ENCODE peak calls at places on chromosomes 5 and 9, in nine cellular contexts. One of them, this sample, is unnamed.
A peak's percentile ranks its signal among the peaks of the same experiment; 100 is the strongest.

GRCh38 chr5:178839319-178839704 is 20.4 kb upstream of the ZNF354B start:
- DNase-seq in right cardiac atrium: peak; percentile 74
- DNase-seq in MM.1S: no peak
- DNase-seq in CD4-positive, CD25-positive, alpha-beta regulatory T cell: peak; percentile 7
- DNase-seq in mucosa of descending colon: no peak
- DNase-seq in A549: no peak
- DNase-seq in aorta: peak; percentile 84
- DNase-seq in effector memory CD4-positive, alpha-beta T cell: peak; percentile 10
- DNase-seq in tibial artery: no peak
- DNase-seq in this sample: peak; percentile 58

GRCh38 chr5:7850241-7850532 is 746 bp downstream of the CFAP90 start:
- DNase-seq in right cardiac atrium: peak; percentile 58
- DNase-seq in MM.1S: no peak
- DNase-seq in CD4-positive, CD25-positive, alpha-beta regulatory T cell: no peak
- DNase-seq in mucosa of descending colon: no peak
- DNase-seq in A549: no peak
- DNase-seq in aorta: no peak
- DNase-seq in effector memory CD4-positive, alpha-beta T cell: no peak
- DNase-seq in tibial artery: no peak
- DNase-seq in this sample: no peak

GRCh38 chr5:171721469-171721868 is 64.1 kb upstream of the SMIM23 start:
- DNase-seq in right cardiac atrium: no peak
- DNase-seq in MM.1S: no peak
- DNase-seq in CD4-positive, CD25-positive, alpha-beta regulatory T cell: no peak
- DNase-seq in mucosa of descending colon: no peak
- DNase-seq in A549: no peak
- DNase-seq in aorta: no peak
- DNase-seq in effector memory CD4-positive, alpha-beta T cell: no peak
- DNase-seq in tibial artery: no peak
- DNase-seq in this sample: no peak

GRCh38 chr5:10556893-10557746 is 6.8 kb upstream of the ANKRD33B start:
- DNase-seq in right cardiac atrium: no peak
- DNase-seq in MM.1S: no peak
- DNase-seq in CD4-positive, CD25-positive, alpha-beta regulatory T cell: no peak
- DNase-seq in mucosa of descending colon: peak; percentile 14
- DNase-seq in A549: no peak
- DNase-seq in aorta: no peak
- DNase-seq in effector memory CD4-positive, alpha-beta T cell: no peak
- DNase-seq in tibial artery: no peak
- DNase-seq in this sample: no peak

GRCh38 chr5:73447234-73448071 is 1.1 kb downstream of the FOXD1 start:
- DNase-seq in right cardiac atrium: peak; percentile 66
- DNase-seq in MM.1S: peak; percentile 55
- DNase-seq in CD4-positive, CD25-positive, alpha-beta regulatory T cell: peak; percentile 24
- DNase-seq in mucosa of descending colon: peak; percentile 59
- DNase-seq in A549: no peak
- DNase-seq in aorta: peak; percentile 81
- DNase-seq in effector memory CD4-positive, alpha-beta T cell: no peak
- DNase-seq in tibial artery: no peak
- DNase-seq in this sample: no peak

GRCh38 chr9:98927724-98928123 is 16.0 kb upstream of the COL15A1 start:
- DNase-seq in right cardiac atrium: no peak
- DNase-seq in MM.1S: no peak
- DNase-seq in CD4-positive, CD25-positive, alpha-beta regulatory T cell: no peak
- DNase-seq in mucosa of descending colon: no peak
- DNase-seq in A549: no peak
- DNase-seq in aorta: no peak
- DNase-seq in effector memory CD4-positive, alpha-beta T cell: no peak
- DNase-seq in tibial artery: no peak
- DNase-seq in this sample: no peak

GRCh38 chr5:38607930-38608545 is 51.6 kb upstream of the LIFR start:
- DNase-seq in right cardiac atrium: no peak
- DNase-seq in MM.1S: no peak
- DNase-seq in CD4-positive, CD25-positive, alpha-beta regulatory T cell: no peak
- DNase-seq in mucosa of descending colon: no peak
- DNase-seq in A549: no peak
- DNase-seq in aorta: no peak
- DNase-seq in effector memory CD4-positive, alpha-beta T cell: no peak
- DNase-seq in tibial artery: no peak
- DNase-seq in this sample: no peak

GRCh38 chr9:14687042-14687719 is 6.1 kb downstream of the ZDHHC21 start:
- DNase-seq in right cardiac atrium: no peak
- DNase-seq in MM.1S: no peak
- DNase-seq in CD4-positive, CD25-positive, alpha-beta regulatory T cell: no peak
- DNase-seq in mucosa of descending colon: peak; percentile 27
- DNase-seq in A549: no peak
- DNase-seq in aorta: peak; percentile 39
- DNase-seq in effector memory CD4-positive, alpha-beta T cell: no peak
- DNase-seq in tibial artery: no peak
- DNase-seq in this sample: no peak

GRCh38 chr9:12775373-12775962 is 648 bp downstream of the LURAP1L start:
- DNase-seq in right cardiac atrium: peak; percentile 59
- DNase-seq in MM.1S: peak; percentile 22
- DNase-seq in CD4-positive, CD25-positive, alpha-beta regulatory T cell: no peak
- DNase-seq in mucosa of descending colon: no peak
- DNase-seq in A549: no peak
- DNase-seq in aorta: peak; percentile 75
- DNase-seq in effector memory CD4-positive, alpha-beta T cell: no peak
- DNase-seq in tibial artery: no peak
- DNase-seq in this sample: no peak

GRCh38 chr9:1025131-1025530 is 25.0 kb upstream of the DMRT2 start:
- DNase-seq in right cardiac atrium: no peak
- DNase-seq in MM.1S: no peak
- DNase-seq in CD4-positive, CD25-positive, alpha-beta regulatory T cell: no peak
- DNase-seq in mucosa of descending colon: no peak
- DNase-seq in A549: no peak
- DNase-seq in aorta: no peak
- DNase-seq in effector memory CD4-positive, alpha-beta T cell: no peak
- DNase-seq in tibial artery: no peak
- DNase-seq in this sample: no peak

GRCh38 chr9:124792976-124793594 is 16.2 kb downstream of the OLFML2A start:
- DNase-seq in right cardiac atrium: no peak
- DNase-seq in MM.1S: no peak
- DNase-seq in CD4-positive, CD25-positive, alpha-beta regulatory T cell: no peak
- DNase-seq in mucosa of descending colon: no peak
- DNase-seq in A549: no peak
- DNase-seq in aorta: no peak
- DNase-seq in effector memory CD4-positive, alpha-beta T cell: no peak
- DNase-seq in tibial artery: no peak
- DNase-seq in this sample: no peak

GRCh38 chr9:5485365-5486085 is 24.8 kb upstream of the PDCD1LG2 start:
- DNase-seq in right cardiac atrium: no peak
- DNase-seq in MM.1S: no peak
- DNase-seq in CD4-positive, CD25-positive, alpha-beta regulatory T cell: no peak
- DNase-seq in mucosa of descending colon: no peak
- DNase-seq in A549: no peak
- DNase-seq in aorta: no peak
- DNase-seq in effector memory CD4-positive, alpha-beta T cell: no peak
- DNase-seq in tibial artery: no peak
- DNase-seq in this sample: no peak

GRCh38 chr5:6637590-6637989 is 4.3 kb downstream of the SRD5A1 start:
- DNase-seq in right cardiac atrium: no peak
- DNase-seq in MM.1S: no peak
- DNase-seq in CD4-positive, CD25-positive, alpha-beta regulatory T cell: no peak
- DNase-seq in mucosa of descending colon: no peak
- DNase-seq in A549: no peak
- DNase-seq in aorta: no peak
- DNase-seq in effector memory CD4-positive, alpha-beta T cell: no peak
- DNase-seq in tibial artery: no peak
- DNase-seq in this sample: no peak

GRCh38 chr9:136255896-136256890 is 10.6 kb upstream of the QSOX2 start:
- DNase-seq in right cardiac atrium: peak; percentile 40
- DNase-seq in MM.1S: no peak
- DNase-seq in CD4-positive, CD25-positive, alpha-beta regulatory T cell: no peak
- DNase-seq in mucosa of descending colon: no peak
- DNase-seq in A549: peak; percentile 80
- DNase-seq in aorta: no peak
- DNase-seq in effector memory CD4-positive, alpha-beta T cell: no peak
- DNase-seq in tibial artery: no peak
- DNase-seq in this sample: no peak

GRCh38 chr9:111271481-111272080 is 58.4 kb downstream of the OR2K2 start:
- DNase-seq in right cardiac atrium: no peak
- DNase-seq in MM.1S: no peak
- DNase-seq in CD4-positive, CD25-positive, alpha-beta regulatory T cell: no peak
- DNase-seq in mucosa of descending colon: no peak
- DNase-seq in A549: no peak
- DNase-seq in aorta: no peak
- DNase-seq in effector memory CD4-positive, alpha-beta T cell: no peak
- DNase-seq in tibial artery: no peak
- DNase-seq in this sample: no peak

GRCh38 chr5:141605523-141606277 is 13.1 kb downstream of the DIAPH1 start:
- DNase-seq in right cardiac atrium: no peak
- DNase-seq in MM.1S: peak; percentile 95
- DNase-seq in CD4-positive, CD25-positive, alpha-beta regulatory T cell: peak; percentile 72
- DNase-seq in mucosa of descending colon: no peak
- DNase-seq in A549: no peak
- DNase-seq in aorta: no peak
- DNase-seq in effector memory CD4-positive, alpha-beta T cell: peak; percentile 68
- DNase-seq in tibial artery: no peak
- DNase-seq in this sample: peak; percentile 88

GRCh38 chr9:100370064-100370723 is 17.5 kb upstream of the TEX10 start:
- DNase-seq in right cardiac atrium: no peak
- DNase-seq in MM.1S: no peak
- DNase-seq in CD4-positive, CD25-positive, alpha-beta regulatory T cell: no peak
- DNase-seq in mucosa of descending colon: no peak
- DNase-seq in A549: no peak
- DNase-seq in aorta: no peak
- DNase-seq in effector memory CD4-positive, alpha-beta T cell: no peak
- DNase-seq in tibial artery: no peak
- DNase-seq in this sample: no peak
- H3K9me3 ChIP-seq in right cardiac atrium: no peaks in the 10 kb centered on the region
- H3K9me3 ChIP-seq in MM.1S: no peaks in the 10 kb centered on the region
- H3K9me3 ChIP-seq in CD4-positive, CD25-positive, alpha-beta regulatory T cell: no peaks in the 10 kb centered on the region
- H3K9me3 ChIP-seq in mucosa of descending colon: no peaks in the 10 kb centered on the region
- H3K9me3 ChIP-seq in A549: no peaks in the 10 kb centered on the region
- H3K9me3 ChIP-seq in aorta: no peaks in the 10 kb centered on the region
- H3K9me3 ChIP-seq in effector memory CD4-positive, alpha-beta T cell: no peaks in the 10 kb centered on the region
- H3K9me3 ChIP-seq in tibial artery: no peaks in the 10 kb centered on the region
- H3K9me3 ChIP-seq in this sample: no peaks in the 10 kb centered on the region

GRCh38 chr9:106878943-106879916 is 16.3 kb downstream of the ZNF462 start:
- DNase-seq in right cardiac atrium: peak; percentile 80
- DNase-seq in MM.1S: no peak
- DNase-seq in CD4-positive, CD25-positive, alpha-beta regulatory T cell: no peak
- DNase-seq in mucosa of descending colon: peak; percentile 59
- DNase-seq in A549: no peak
- DNase-seq in aorta: peak; percentile 78
- DNase-seq in effector memory CD4-positive, alpha-beta T cell: no peak
- DNase-seq in tibial artery: peak; percentile 74
- DNase-seq in this sample: no peak
- H3K4me1 ChIP-seq in right cardiac atrium: peaks cover 17% of the 10 kb centered on the region
- H3K4me1 ChIP-seq in MM.1S: no peaks in the 10 kb centered on the region
- H3K4me1 ChIP-seq in CD4-positive, CD25-positive, alpha-beta regulatory T cell: no peaks in the 10 kb centered on the region
- H3K4me1 ChIP-seq in mucosa of descending colon: peaks cover 15% of the 10 kb centered on the region
- H3K4me1 ChIP-seq in A549: peaks cover 41% of the 10 kb centered on the region
- H3K4me1 ChIP-seq in aorta: no peaks in the 10 kb centered on the region
- H3K4me1 ChIP-seq in effector memory CD4-positive, alpha-beta T cell: no peaks in the 10 kb centered on the region
- H3K4me1 ChIP-seq in tibial artery: no peaks in the 10 kb centered on the region
- H3K4me1 ChIP-seq in this sample: peaks cover 8% of the 10 kb centered on the region

GRCh38 chr5:149099920-149100319 is 37.1 kb upstream of the SH3TC2 start:
- DNase-seq in right cardiac atrium: no peak
- DNase-seq in MM.1S: peak; percentile 64
- DNase-seq in CD4-positive, CD25-positive, alpha-beta regulatory T cell: no peak
- DNase-seq in mucosa of descending colon: no peak
- DNase-seq in A549: no peak
- DNase-seq in aorta: no peak
- DNase-seq in effector memory CD4-positive, alpha-beta T cell: no peak
- DNase-seq in tibial artery: no peak
- DNase-seq in this sample: no peak

GRCh38 chr5:149094996-149095395 is 32.1 kb upstream of the SH3TC2 start:
- DNase-seq in right cardiac atrium: no peak
- DNase-seq in MM.1S: peak; percentile 28
- DNase-seq in CD4-positive, CD25-positive, alpha-beta regulatory T cell: no peak
- DNase-seq in mucosa of descending colon: no peak
- DNase-seq in A549: no peak
- DNase-seq in aorta: no peak
- DNase-seq in effector memory CD4-positive, alpha-beta T cell: no peak
- DNase-seq in tibial artery: no peak
- DNase-seq in this sample: no peak

GRCh38 chr5:149100331-149100730 is 37.5 kb upstream of the SH3TC2 start:
- DNase-seq in right cardiac atrium: no peak
- DNase-seq in MM.1S: no peak
- DNase-seq in CD4-positive, CD25-positive, alpha-beta regulatory T cell: no peak
- DNase-seq in mucosa of descending colon: no peak
- DNase-seq in A549: no peak
- DNase-seq in aorta: no peak
- DNase-seq in effector memory CD4-positive, alpha-beta T cell: no peak
- DNase-seq in tibial artery: no peak
- DNase-seq in this sample: no peak
- H3K9me3 ChIP-seq in right cardiac atrium: peaks cover 2% of the 10 kb centered on the region
- H3K9me3 ChIP-seq in MM.1S: no peaks in the 10 kb centered on the region
- H3K9me3 ChIP-seq in CD4-positive, CD25-positive, alpha-beta regulatory T cell: peaks cover 26% of the 10 kb centered on the region
- H3K9me3 ChIP-seq in mucosa of descending colon: peaks cover 30% of the 10 kb centered on the region
- H3K9me3 ChIP-seq in A549: peaks cover 24% of the 10 kb centered on the region
- H3K9me3 ChIP-seq in aorta: peaks cover 3% of the 10 kb centered on the region
- H3K9me3 ChIP-seq in effector memory CD4-positive, alpha-beta T cell: no peaks in the 10 kb centered on the region
- H3K9me3 ChIP-seq in tibial artery: no peaks in the 10 kb centered on the region
- H3K9me3 ChIP-seq in this sample: no peaks in the 10 kb centered on the region

GRCh38 chr9:114123031-114123977 is 24.2 kb upstream of the KIF12 start:
- DNase-seq in right cardiac atrium: no peak
- DNase-seq in MM.1S: no peak
- DNase-seq in CD4-positive, CD25-positive, alpha-beta regulatory T cell: no peak
- DNase-seq in mucosa of descending colon: no peak
- DNase-seq in A549: no peak
- DNase-seq in aorta: no peak
- DNase-seq in effector memory CD4-positive, alpha-beta T cell: no peak
- DNase-seq in tibial artery: no peak
- DNase-seq in this sample: no peak

GRCh38 chr9:114124666-114125580 is 25.8 kb upstream of the KIF12 start:
- DNase-seq in right cardiac atrium: no peak
- DNase-seq in MM.1S: no peak
- DNase-seq in CD4-positive, CD25-positive, alpha-beta regulatory T cell: no peak
- DNase-seq in mucosa of descending colon: no peak
- DNase-seq in A549: no peak
- DNase-seq in aorta: no peak
- DNase-seq in effector memory CD4-positive, alpha-beta T cell: no peak
- DNase-seq in tibial artery: no peak
- DNase-seq in this sample: no peak

GRCh38 chr9:114122628-114123027 is 23.5 kb upstream of the KIF12 start:
- DNase-seq in right cardiac atrium: no peak
- DNase-seq in MM.1S: no peak
- DNase-seq in CD4-positive, CD25-positive, alpha-beta regulatory T cell: no peak
- DNase-seq in mucosa of descending colon: no peak
- DNase-seq in A549: no peak
- DNase-seq in aorta: no peak
- DNase-seq in effector memory CD4-positive, alpha-beta T cell: no peak
- DNase-seq in tibial artery: no peak
- DNase-seq in this sample: no peak

GRCh38 chr9:114125614-114126013 is 26.5 kb upstream of the KIF12 start:
- DNase-seq in right cardiac atrium: no peak
- DNase-seq in MM.1S: no peak
- DNase-seq in CD4-positive, CD25-positive, alpha-beta regulatory T cell: no peak
- DNase-seq in mucosa of descending colon: no peak
- DNase-seq in A549: no peak
- DNase-seq in aorta: no peak
- DNase-seq in effector memory CD4-positive, alpha-beta T cell: no peak
- DNase-seq in tibial artery: no peak
- DNase-seq in this sample: no peak

DNA sequence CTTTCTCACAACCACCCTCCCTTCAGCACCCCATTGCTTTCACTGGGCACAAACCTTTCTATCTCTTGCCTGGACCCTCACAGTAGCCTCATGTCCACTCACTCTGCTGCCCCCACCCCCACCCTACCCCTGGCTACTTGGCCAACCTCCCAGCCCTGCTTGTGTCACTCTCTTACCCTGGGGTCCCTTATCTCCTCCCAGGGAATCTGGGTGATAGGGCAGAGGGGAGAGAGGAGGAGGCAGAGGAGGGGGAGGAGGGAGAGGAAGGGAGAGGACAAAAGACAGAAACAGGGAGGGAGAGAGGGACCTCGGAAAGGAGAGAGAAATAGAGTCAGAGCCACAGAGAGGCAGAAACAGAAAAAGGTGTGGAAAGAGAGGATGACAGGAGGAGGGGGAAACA is 25.0 kb upstream of the KIF12 start:
- DNase-seq in right cardiac atrium: no peak
- DNase-seq in MM.1S: no peak
- DNase-seq in CD4-positive, CD25-positive, alpha-beta regulatory T cell: no peak
- DNase-seq in mucosa of descending colon: no peak
- DNase-seq in A549: no peak
- DNase-seq in aorta: no peak
- DNase-seq in effector memory CD4-positive, alpha-beta T cell: no peak
- DNase-seq in tibial artery: no peak
- DNase-seq in this sample: no peak
- H3K4me1 ChIP-seq in right cardiac atrium: no peaks in the 10 kb centered on the region
- H3K4me1 ChIP-seq in MM.1S: no peaks in the 10 kb centered on the region
- H3K4me1 ChIP-seq in CD4-positive, CD25-positive, alpha-beta regulatory T cell: no peaks in the 10 kb centered on the region
- H3K4me1 ChIP-seq in mucosa of descending colon: no peaks in the 10 kb centered on the region
- H3K4me1 ChIP-seq in A549: peaks cover 5% of the 10 kb centered on the region
- H3K4me1 ChIP-seq in aorta: no peaks in the 10 kb centered on the region
- H3K4me1 ChIP-seq in effector memory CD4-positive, alpha-beta T cell: no peaks in the 10 kb centered on the region
- H3K4me1 ChIP-seq in tibial artery: no peaks in the 10 kb centered on the region
- H3K4me1 ChIP-seq in this sample: no peaks in the 10 kb centered on the region

This sample was measured in DND-41.